ENCODE peak calls at places on chromosome 6, in ten cellular contexts. O is lung; G is mesendoderm; H is heart right ventricle; V is SK-N-SH; Q is lower lobe of right lung; J is breast epithelium; I is cardiac muscle cell; A is CD8-positive, alpha-beta memory T cell; R is HCT116. D is an unnamed sample. For H3K4me1, the result is how much of the 10 kb centered on the place peaks cover.

GRCh38 chr6:157884756-157885155 is 61.7 kb downstream of the SNX9 start:
- DNase-seq in O (no peak), H (no peak), R (no peak), V (no peak), Q (no peak), I (no peak), A (peak), J (no peak), G (no peak), D (no peak)

GRCh38 chr6:20885076-20885475 is 350.8 kb downstream of the CDKAL1 start:
- DNase-seq in H (no peak), O (no peak), R (no peak), G (no peak), Q (no peak), I (no peak), J (no peak), A (no peak), V (no peak), D (no peak)

GRCh38 chr6:29678114-29678513 is 2.8 kb downstream of the ZFP57 start:
- DNase-seq in J (no peak), O (no peak), I (no peak), R (no peak), A (no peak), Q (no peak), H (no peak), V (no peak), G (no peak), D (no peak)

GRCh38 chr6:11918739-11919605 is 93.1 kb upstream of the HIVEP1 start:
- DNase-seq in O (no peak), Q (no peak), G (no peak), H (no peak), I (no peak), R (no peak), J (no peak), A (no peak), V (no peak), D (no peak)

GRCh38 chr6:134175532-134176282 is 123.3 kb upstream of the SLC2A12 start:
- DNase-seq in Q (peak), O (peak), J (no peak), V (peak), A (peak), I (peak), G (peak), R (peak), H (peak), D (peak)

GRCh38 chr6:162099685-162100084 is 627.9 kb downstream of the PRKN start:
- DNase-seq in J (no peak), Q (peak), A (no peak), O (peak), R (peak), G (no peak), V (no peak), I (no peak), H (no peak), D (no peak)

GRCh38 chr6:90294989-90295853 is 1.4 kb downstream of the BACH2 start:
- DNase-seq in I (peak), H (peak), Q (peak), A (peak), R (no peak), V (peak), G (peak), J (no peak), O (peak), D (peak)

GRCh38 chr6:75368151-75368779 is 83.7 kb upstream of the TMEM30A start:
- DNase-seq in A (no peak), V (peak), Q (peak), R (peak), I (peak), O (peak), G (peak), J (no peak), H (peak), D (peak)

GRCh38 chr6:44261581-44261980 is 3.8 kb downstream of the NFKBIE start:
- DNase-seq in R (no peak), O (no peak), J (no peak), Q (no peak), A (no peak), V (no peak), I (no peak), G (no peak), H (no peak), D (no peak)

GRCh38 chr6:150290429-150290828 is 78.4 kb upstream of the IYD start:
- DNase-seq in I (no peak), J (no peak), R (no peak), A (no peak), G (no peak), Q (no peak), V (no peak), O (no peak), H (no peak), D (no peak)

GRCh38 chr6:143150291-143150690 is 89.6 kb downstream of the AIG1 start:
- DNase-seq in G (no peak), Q (no peak), I (no peak), H (no peak), O (no peak), J (no peak), V (no peak), A (no peak), R (no peak), D (no peak)

GRCh38 chr6:67966830-67967229 is 668.3 kb upstream of the ADGRB3 start:
- DNase-seq in R (no peak), O (no peak), G (no peak), A (no peak), H (no peak), J (no peak), I (no peak), V (no peak), Q (no peak), D (no peak)

GRCh38 chr6:22112490-22112889 is 184.3 kb downstream of the PRL start:
- DNase-seq in O (no peak), A (no peak), G (no peak), R (no peak), I (no peak), J (no peak), V (no peak), H (no peak), Q (no peak), D (no peak)

GRCh38 chr6:12033770-12034169 is 21.7 kb downstream of the HIVEP1 start:
- DNase-seq in R (no peak), G (no peak), O (no peak), A (no peak), J (no peak), V (no peak), H (no peak), I (no peak), Q (no peak), D (no peak)

GRCh38 chr6:7505196-7505699 is 36.2 kb upstream of the DSP start:
- DNase-seq in J (peak), G (peak), A (no peak), I (peak), R (peak), Q (no peak), H (peak), V (peak), O (peak), D (peak)

GRCh38 chr6:170037541-170038250 is 253.2 kb downstream of the DLL1 start:
- DNase-seq in Q (peak), R (no peak), V (no peak), J (peak), I (no peak), G (peak), A (no peak), H (no peak), O (no peak), D (peak)

GRCh38 chr6:112800439-112800838 is 453.3 kb downstream of the RFPL4B start:
- DNase-seq in R (no peak), I (no peak), A (no peak), V (no peak), G (no peak), J (no peak), O (no peak), Q (no peak), H (no peak), D (no peak)

GRCh38 chr6:166542580-166542912 is 43.9 kb downstream of the RAMACL start:
- DNase-seq in J (no peak), A (no peak), G (peak), R (no peak), H (no peak), I (peak), Q (no peak), V (no peak), O (peak), D (peak)

GRCh38 chr6:122730775-122731386 is 48.6 kb upstream of the FABP7 start:
- DNase-seq in I (peak), A (peak), J (no peak), G (peak), O (no peak), H (no peak), V (peak), Q (no peak), R (no peak), D (no peak)

GRCh38 chr6:56693246-56693607 is 50.5 kb upstream of the DST start:
- DNase-seq in V (no peak), O (peak), G (no peak), A (no peak), J (peak), Q (peak), H (peak), R (no peak), I (no peak), D (peak)

DNA sequence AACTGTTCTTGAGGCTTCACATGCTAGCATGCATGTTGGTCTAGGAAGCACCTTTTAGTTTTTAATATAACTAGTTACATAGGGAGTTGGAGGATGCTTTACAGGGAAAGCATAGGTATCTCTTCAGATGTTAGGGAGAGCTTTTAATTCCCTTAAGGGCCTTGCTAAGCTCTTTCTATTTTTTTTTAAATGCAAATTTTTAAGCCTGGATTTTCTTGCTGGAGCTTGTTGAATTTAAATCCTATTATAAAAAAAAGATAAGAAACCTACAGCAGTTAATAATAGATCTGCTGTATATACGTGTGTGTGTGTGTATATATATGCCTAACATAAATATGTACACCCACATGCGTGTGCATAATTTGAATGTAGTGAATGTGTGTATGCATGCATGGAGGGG is 79.0 kb downstream of the FIG4 start:
- DNase-seq in Q (no peak), O (no peak), V (no peak), I (no peak), G (no peak), H (no peak), J (no peak), R (no peak), A (no peak), D (no peak)
- H3K4me1 ChIP-seq in Q (under half), O (under half), V (under half), I (under half), G (under half), H (under half), J (under half), R (under half), A (under half), D (under half)

DNA sequence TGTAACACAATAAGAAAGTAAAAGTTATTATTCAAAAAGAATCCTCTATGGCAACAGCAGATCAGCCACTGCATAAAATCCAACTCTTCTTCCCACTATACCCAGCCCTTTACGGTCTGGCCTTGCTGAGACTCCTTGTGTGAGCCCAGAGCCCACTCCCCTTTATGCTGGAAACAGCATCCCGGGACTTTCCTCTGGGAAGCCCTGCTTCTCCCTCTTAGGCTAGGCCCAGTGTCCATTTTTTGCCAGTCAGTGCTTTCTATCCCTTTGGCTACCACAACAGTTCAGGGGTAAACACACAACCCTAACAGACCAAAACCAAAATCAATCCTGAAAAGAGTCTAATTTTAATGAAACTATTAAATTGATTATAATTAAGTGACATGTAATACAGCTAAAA is 20.6 kb downstream of the FKBP5 start:
- DNase-seq in Q (no peak), R (no peak), G (no peak), V (no peak), J (no peak), H (no peak), O (no peak), A (no peak), I (no peak), D (no peak)
- H3K4me1 ChIP-seq in Q (half or more), R (under half), G (under half), V (under half), J (under half), H (half or more), O (under half), A (half or more), I (under half), D (half or more)

DNA sequence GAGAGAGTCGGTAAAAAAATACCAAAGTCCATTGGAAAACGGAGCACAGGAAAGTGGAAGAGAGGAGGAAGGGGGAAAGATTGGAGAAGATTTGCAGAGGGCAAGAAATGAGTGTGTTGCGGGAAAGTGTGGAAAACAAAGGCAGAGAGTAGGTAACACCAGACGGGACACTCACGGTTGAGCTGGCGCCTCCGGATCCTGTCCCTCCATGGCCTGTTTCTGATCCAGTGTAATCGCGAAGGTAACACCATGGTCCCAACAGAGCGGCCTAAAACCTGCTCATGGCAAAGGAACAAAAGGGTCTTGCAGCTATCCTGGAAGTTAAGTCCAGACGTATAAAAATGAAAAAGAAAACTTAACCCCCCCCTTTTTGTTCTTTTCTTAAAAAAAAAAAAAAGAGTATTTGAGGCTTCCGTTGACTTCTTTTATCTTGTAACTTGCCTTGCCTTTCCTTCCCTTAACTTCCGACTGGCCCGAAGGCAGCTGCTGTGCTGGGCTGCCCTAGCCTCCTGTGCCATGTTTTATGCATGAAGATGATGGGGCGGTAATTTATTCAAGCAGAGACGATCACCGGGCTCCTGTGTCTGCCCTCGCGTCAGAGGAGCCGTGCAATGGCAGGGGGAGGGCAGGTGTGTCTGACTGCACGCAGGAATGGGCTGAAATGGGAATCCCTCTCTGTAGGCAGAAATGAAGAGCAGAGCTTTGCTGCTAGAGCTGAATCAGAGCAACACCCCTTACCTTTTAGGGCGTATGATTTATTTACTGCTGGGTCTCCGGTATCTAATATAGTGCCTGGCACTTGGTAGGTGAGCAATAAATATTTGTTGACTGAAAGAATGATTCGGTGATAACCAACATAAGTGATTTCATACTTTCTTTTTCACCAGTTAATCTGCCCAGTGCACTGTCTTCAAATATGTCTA is 106.2 kb upstream of the RIPOR2 start:
- DNase-seq in J (no peak), O (no peak), A (peak), Q (no peak), R (no peak), H (no peak), G (no peak), I (no peak), V (no peak), D (no peak)
- H3K4me1 ChIP-seq in J (under half), O (under half), A (half or more), Q (under half), R (under half), H (under half), G (under half), I (under half), V (under half), D (under half)

DNA sequence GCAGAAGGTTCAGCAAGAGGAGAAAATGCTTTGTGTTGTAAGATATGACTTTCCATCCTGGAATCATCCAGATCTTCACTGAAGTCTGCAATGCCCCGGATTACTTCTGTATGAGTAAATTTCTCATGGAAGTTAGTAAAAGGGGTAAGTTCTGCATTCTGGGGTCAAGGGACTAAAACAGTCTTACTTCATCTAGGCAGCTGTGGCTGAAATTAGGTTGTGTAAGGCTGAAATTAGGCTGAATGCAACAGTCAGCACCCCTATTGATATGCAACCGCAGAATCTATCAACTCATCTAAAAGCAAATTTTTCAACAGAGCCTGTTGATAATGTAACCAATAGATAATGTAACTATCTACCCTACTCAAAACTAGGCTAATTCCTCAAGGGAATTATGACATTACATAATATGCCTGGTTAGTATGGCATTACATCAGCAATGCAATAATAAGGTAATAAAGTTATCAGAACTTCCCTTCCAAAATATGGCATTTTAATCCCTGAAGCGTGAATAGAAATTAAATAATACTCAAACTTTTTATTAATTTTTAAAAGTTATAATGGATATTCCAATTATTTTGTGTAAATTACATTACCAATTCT is 671.7 kb upstream of the CITED2 start:
- DNase-seq in R (no peak), Q (no peak), O (no peak), J (no peak), V (no peak), I (no peak), G (no peak), A (no peak), H (no peak), D (no peak)
- H3K4me1 ChIP-seq in R (under half), Q (under half), O (under half), J (under half), V (under half), I (under half), G (under half), A (under half), H (under half), D (under half)

DNA sequence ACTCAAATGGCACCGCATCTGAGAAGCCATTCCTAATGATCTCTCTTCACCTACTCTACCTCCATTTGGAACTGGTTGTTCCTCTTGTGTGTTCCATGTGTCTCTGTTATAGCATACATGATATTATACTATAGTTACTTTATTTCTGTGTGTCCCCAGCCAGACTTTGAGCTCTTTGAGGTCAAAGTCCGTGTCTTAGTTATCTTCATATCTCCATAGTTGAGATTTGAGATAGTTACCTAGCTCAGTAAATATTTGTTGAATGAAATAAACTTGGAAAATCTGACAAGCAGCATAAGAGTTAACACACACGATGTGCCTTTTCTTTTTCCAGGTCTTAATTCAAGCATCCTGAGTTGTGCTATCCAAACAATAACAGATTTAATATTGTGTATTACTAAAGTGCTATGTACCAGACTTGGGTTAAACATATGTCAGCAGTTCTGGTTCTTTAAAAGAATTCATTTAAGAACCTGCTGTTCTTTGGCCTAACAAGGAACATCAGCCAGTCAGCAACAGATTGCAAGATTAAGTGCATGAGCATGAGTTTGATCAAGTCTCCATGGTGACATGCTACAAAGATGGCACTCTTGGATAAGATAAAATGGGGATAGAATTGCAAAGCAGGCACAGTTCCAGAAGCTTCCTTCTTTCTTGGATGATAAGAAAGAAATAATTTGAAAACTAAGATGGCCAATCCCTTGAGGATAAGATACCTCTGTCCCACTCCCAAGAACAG is 8.7 kb upstream of the TNFRSF21 start:
- DNase-seq in R (no peak), I (no peak), V (no peak), A (no peak), G (no peak), J (no peak), H (no peak), O (no peak), Q (no peak), D (no peak)
- H3K4me1 ChIP-seq in R (under half), I (under half), V (under half), A (under half), G (under half), J (under half), H (under half), O (under half), Q (under half), D (under half)

DNA sequence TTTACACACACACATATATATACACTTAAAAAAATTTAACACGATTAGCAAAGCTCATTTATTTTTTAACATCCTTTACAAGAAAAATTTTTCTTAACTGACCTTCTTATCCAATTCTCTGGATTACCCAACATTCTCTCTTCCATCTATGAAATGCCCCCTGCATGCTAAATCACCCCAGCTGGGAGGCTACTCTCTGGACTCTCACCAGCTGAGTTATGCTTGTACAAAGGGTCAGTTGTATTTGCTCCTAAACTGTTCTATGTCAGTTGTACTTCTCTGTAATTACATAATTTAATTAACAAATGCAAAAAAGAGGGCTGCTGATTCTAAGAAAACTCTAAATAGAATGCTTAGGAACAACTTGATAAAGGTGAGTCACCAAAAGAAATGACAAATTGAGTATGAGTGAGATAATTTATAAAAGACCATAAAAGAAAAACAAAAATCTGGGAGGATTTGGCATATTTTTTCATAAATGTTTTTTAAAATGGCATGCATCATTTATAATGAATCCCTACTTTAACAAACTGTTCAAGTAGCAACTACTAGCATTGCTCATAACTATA is 120.5 kb downstream of the KIF13A start:
- DNase-seq in O (no peak), I (no peak), J (no peak), G (no peak), Q (no peak), V (no peak), R (no peak), A (no peak), H (no peak), D (no peak)
- H3K4me1 ChIP-seq in O (under half), I (under half), J (under half), G (under half), Q (under half), V (half or more), R (half or more), A (under half), H (half or more), D (half or more)

DNA sequence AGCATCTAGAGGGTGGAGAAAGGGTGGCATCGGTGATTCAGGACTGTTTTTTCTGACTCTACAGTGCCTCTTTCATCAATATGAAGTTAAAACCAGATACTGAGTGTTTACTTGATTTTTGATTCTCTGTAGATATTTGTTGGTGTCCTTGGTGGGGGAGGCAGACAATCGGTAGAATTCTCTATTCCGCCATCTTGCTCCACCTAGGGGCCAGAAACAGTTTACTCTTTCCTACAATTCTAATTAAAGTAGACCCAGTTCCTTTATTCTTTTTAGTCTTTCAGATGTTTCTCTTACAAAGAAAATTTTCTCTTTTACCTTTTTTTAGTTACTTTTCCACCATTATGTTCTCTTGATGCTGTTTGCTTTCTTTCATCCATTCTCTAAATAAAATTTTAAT is 162.1 kb upstream of the RAB32 start:
- DNase-seq in J (no peak), R (no peak), Q (no peak), H (no peak), A (no peak), O (no peak), V (no peak), G (no peak), I (no peak), D (no peak)
- H3K4me1 ChIP-seq in J (under half), R (under half), Q (under half), H (under half), A (under half), O (under half), V (under half), G (under half), I (under half), D (under half)

D was measured in stomach.